ENCODE peak calls at places on chromosomes 1 and 21, in six cellular contexts. J is mucosa of descending colon, I is esophagus squamous epithelium, Q is lung, O is ascending aorta, G is adrenal gland. R is an unnamed sample.

GRCh38 chr1:164589961-164590507 is 31.1 kb downstream of the PBX1 start:
- DNase-seq in O (no peak), G (no peak), Q (no peak), I (no peak), J (no peak), R (no peak)

GRCh38 chr1:26127235-26128163 is 15.9 kb downstream of the PDIK1L start:
- DNase-seq in I (no peak), G (no peak), Q (no peak), J (no peak), O (no peak), R (no peak)

GRCh38 chr1:64881281-64881680 is 85.1 kb downstream of the JAK1 start:
- DNase-seq in G (no peak), J (no peak), O (no peak), I (no peak), Q (no peak), R (no peak)

GRCh38 chr1:232377494-232377770 is 252.5 kb downstream of the SIPA1L2 start:
- DNase-seq in O (no peak), Q (no peak), G (no peak), I (no peak), J (no peak), R (no peak)

GRCh38 chr1:29283804-29284195 is 47.5 kb downstream of the PTPRU start:
- DNase-seq in G (no peak), O (no peak), J (no peak), Q (no peak), I (no peak), R (no peak)

GRCh38 chr1:220528049-220528678 is at the start of gene MARK1:
- DNase-seq in O (peak; percentile 67), Q (peak; percentile 35), G (peak; percentile 35), J (peak; percentile 61), I (no peak), R (peak; percentile 45)

GRCh38 chr1:6603851-6604558 is 1.3 kb upstream of the KLHL21 start:
- DNase-seq in I (no peak), Q (peak; percentile 74), O (peak; percentile 97), G (peak; percentile 69), J (peak; percentile 69), R (no peak)

GRCh38 chr1:3584915-3585314 is 26.4 kb downstream of the MEGF6 start:
- DNase-seq in O (no peak), J (no peak), G (no peak), Q (no peak), I (no peak), R (no peak)

GRCh38 chr1:167166703-167167100 is 54.0 kb upstream of the POU2F1 start:
- DNase-seq in G (no peak), Q (no peak), J (no peak), I (no peak), O (no peak), R (no peak)

GRCh38 chr1:202584707-202585590 is 125.3 kb downstream of the SYT2 start:
- DNase-seq in G (no peak), J (no peak), O (no peak), I (no peak), Q (no peak), R (no peak)

GRCh38 chr1:78176448-78176847 is 130.7 kb downstream of the GIPC2 start:
- DNase-seq in G (no peak), I (no peak), O (no peak), J (no peak), Q (no peak), R (no peak)

GRCh38 chr1:50348449-50349241 is 74.6 kb downstream of the DMRTA2 start:
- DNase-seq in Q (peak; percentile 60), I (no peak), O (peak; percentile 65), G (peak; percentile 64), J (no peak), R (peak; percentile 69)

GRCh38 chr1:236848274-236848925 is 53.3 kb downstream of the MTR start:
- DNase-seq in O (no peak), I (no peak), G (no peak), Q (no peak), J (no peak), R (no peak)

GRCh38 chr1:96492236-96492635 is 229.3 kb upstream of the PTBP2 start:
- DNase-seq in G (no peak), I (no peak), O (no peak), J (no peak), Q (no peak), R (no peak)

GRCh38 chr1:85237613-85238012 is 21.8 kb downstream of the C1orf52 start:
- DNase-seq in G (no peak), I (no peak), O (no peak), Q (no peak), J (no peak), R (no peak)

GRCh38 chr1:13662498-13662897 is 37.5 kb upstream of the PRDM2 start:
- DNase-seq in O (peak; percentile 65), I (no peak), Q (no peak), G (no peak), J (no peak), R (no peak)

GRCh38 chr1:67405473-67406245 is 24.5 kb downstream of the SERBP1 start:
- DNase-seq in Q (no peak), J (no peak), I (no peak), O (no peak), G (no peak), R (no peak)
- H3K36me3 ChIP-seq in Q (peaks cover 3% of the 10 kb centered on the region), J (no peaks in the 10 kb centered on the region), I (peaks cover 26% of the 10 kb centered on the region), O (no peaks in the 10 kb centered on the region), G (peaks cover 6% of the 10 kb centered on the region), R (peaks cover 7% of the 10 kb centered on the region)

GRCh38 chr1:151641229-151641628 is 29.4 kb downstream of the SNX27 start:
- DNase-seq in G (no peak), Q (no peak), I (no peak), O (no peak), J (no peak), R (no peak)
- TF ChIP-seq CTCF in G (no peak), Q (no peak), I (no peak), O (no peak), J (no peak), R (no peak)

DNA sequence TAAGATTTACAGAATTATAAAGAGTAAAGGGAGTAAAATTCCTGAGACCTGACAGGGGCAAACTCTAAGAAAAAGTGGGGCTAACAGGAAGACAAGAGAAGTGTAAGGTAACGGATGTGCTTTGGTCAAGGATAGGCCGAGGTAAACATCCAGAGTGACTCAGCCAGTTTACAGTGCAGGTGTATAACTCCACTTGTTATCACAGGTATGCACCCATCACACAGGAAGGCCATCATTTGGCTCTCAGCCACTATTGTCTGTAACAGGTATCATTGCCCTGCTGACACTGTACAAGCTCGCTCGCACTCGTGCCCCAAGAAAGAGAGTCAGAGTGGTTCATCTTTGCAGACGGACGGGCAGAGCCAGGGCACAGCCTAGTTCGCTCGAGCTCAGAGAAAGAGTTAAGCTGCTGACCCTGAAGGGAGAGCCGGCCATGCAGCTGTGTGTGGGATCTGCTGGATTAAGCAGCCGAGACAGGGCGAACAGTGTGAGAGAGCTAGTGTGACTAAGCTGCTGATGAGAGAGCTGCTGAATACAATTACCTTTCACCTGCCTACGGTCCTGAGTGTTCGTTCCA is 26.8 kb upstream of the LYPD8 start:
- DNase-seq in Q (no peak), J (no peak), G (no peak), O (no peak), I (no peak), R (no peak)
- H3K9me3 ChIP-seq in Q (no peaks in the 10 kb centered on the region), J (no peaks in the 10 kb centered on the region), G (no peaks in the 10 kb centered on the region), O (peaks cover 2% of the 10 kb centered on the region), I (no peaks in the 10 kb centered on the region), R (no peaks in the 10 kb centered on the region)

GRCh38 chr1:93350322-93350721 is 4.6 kb downstream of the DR1 start:
- DNase-seq in I (no peak), Q (no peak), O (no peak), G (no peak), J (no peak), R (no peak)
- H3K36me3 ChIP-seq in I (peaks cover 17% of the 10 kb centered on the region), Q (no peaks in the 10 kb centered on the region), O (peaks cover 10% of the 10 kb centered on the region), G (peaks cover 12% of the 10 kb centered on the region), J (no peaks in the 10 kb centered on the region), R (peaks cover 5% of the 10 kb centered on the region)

GRCh38 chr1:111197598-111198289 is 2.7 kb downstream of the DENND2D start:
- DNase-seq in O (no peak), Q (no peak), J (no peak), G (no peak), I (no peak), R (peak; percentile 43)
- TF ChIP-seq CTCF in O (no peak), Q (peak; percentile 8), J (no peak), G (no peak), I (peak; percentile 21), R (peak; percentile 45)

GRCh38 chr21:46585191-46585953 is 19.5 kb downstream of the S100B start:
- DNase-seq in J (no peak), I (no peak), G (no peak), Q (no peak), O (no peak), R (peak; percentile 72)
- H3K9me3 ChIP-seq in J (peaks cover 70% of the 10 kb centered on the region), I (peaks cover 16% of the 10 kb centered on the region), G (no peaks in the 10 kb centered on the region), Q (no peaks in the 10 kb centered on the region), O (peaks cover 67% of the 10 kb centered on the region), R (no peaks in the 10 kb centered on the region)

DNA sequence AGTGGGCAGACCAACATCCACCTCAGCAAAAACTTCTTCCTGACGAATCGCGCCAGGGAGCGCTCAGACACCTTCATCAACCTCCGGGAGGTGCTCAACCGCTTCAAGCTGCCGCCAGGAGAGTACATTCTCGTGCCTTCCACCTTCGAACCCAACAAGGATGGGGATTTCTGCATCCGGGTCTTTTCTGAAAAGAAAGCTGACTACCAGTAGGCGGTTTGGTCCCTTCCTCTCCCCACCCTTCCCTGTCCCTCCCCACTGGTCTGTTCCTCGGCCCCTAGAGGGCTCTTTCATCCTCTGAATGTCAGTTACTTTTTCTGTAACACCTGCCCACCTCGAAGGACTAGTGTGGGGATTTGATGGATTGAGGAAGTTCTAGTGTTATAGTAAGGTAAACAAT is 46.9 kb downstream of the CAPN2 start:
- DNase-seq in Q (no peak), J (no peak), O (no peak), I (no peak), G (no peak), R (no peak)
- H3K36me3 ChIP-seq in Q (peaks cover 30% of the 10 kb centered on the region), J (peaks cover 2% of the 10 kb centered on the region), O (peaks cover 94% of the 10 kb centered on the region), I (peaks cover 100% of the 10 kb centered on the region), G (peaks cover 98% of the 10 kb centered on the region), R (peaks cover 2% of the 10 kb centered on the region)